ENCODE peak calls at places on chromosomes 5 and 9, in ten cellular contexts. One of them, this sample, is unnamed.

GRCh38 chr5:145189786-145190185 is 645.4 kb downstream of the PRELID2 start:
- DNase-seq in ovary: no peak
- DNase-seq in mammary epithelial cell: no peak
- DNase-seq in GM23338: no peak
- DNase-seq in prostate gland: no peak
- DNase-seq in left ventricle myocardium inferior: no peak
- DNase-seq in uterus: no peak
- DNase-seq in CD8-positive, alpha-beta T cell: no peak
- DNase-seq in psoas muscle: no peak
- DNase-seq in transverse colon: no peak
- DNase-seq in this sample: no peak

GRCh38 chr5:59039296-59040006 is 456.6 kb downstream of the RAB3C start:
- DNase-seq in ovary: peak; percentile 42
- DNase-seq in mammary epithelial cell: peak; percentile 63
- DNase-seq in GM23338: peak; percentile 82
- DNase-seq in prostate gland: peak; percentile 60
- DNase-seq in left ventricle myocardium inferior: peak; percentile 87
- DNase-seq in uterus: peak; percentile 63
- DNase-seq in CD8-positive, alpha-beta T cell: peak; percentile 83
- DNase-seq in psoas muscle: peak; percentile 92
- DNase-seq in transverse colon: peak; percentile 81
- DNase-seq in this sample: peak; percentile 93

GRCh38 chr5:145056805-145057204 is 778.3 kb downstream of the PRELID2 start:
- DNase-seq in ovary: no peak
- DNase-seq in mammary epithelial cell: peak; percentile 3
- DNase-seq in GM23338: no peak
- DNase-seq in prostate gland: no peak
- DNase-seq in left ventricle myocardium inferior: no peak
- DNase-seq in uterus: no peak
- DNase-seq in CD8-positive, alpha-beta T cell: no peak
- DNase-seq in psoas muscle: no peak
- DNase-seq in transverse colon: no peak
- DNase-seq in this sample: no peak

GRCh38 chr9:131999692-132000551 is 79.7 kb downstream of the MED27 start:
- DNase-seq in ovary: no peak
- DNase-seq in mammary epithelial cell: peak; percentile 88
- DNase-seq in GM23338: no peak
- DNase-seq in prostate gland: no peak
- DNase-seq in left ventricle myocardium inferior: no peak
- DNase-seq in uterus: no peak
- DNase-seq in CD8-positive, alpha-beta T cell: no peak
- DNase-seq in psoas muscle: no peak
- DNase-seq in transverse colon: no peak
- DNase-seq in this sample: no peak

GRCh38 chr5:171386861-171387254 is 791 bp upstream of the NPM1 start:
- DNase-seq in ovary: no peak
- DNase-seq in mammary epithelial cell: no peak
- DNase-seq in GM23338: peak; percentile 65
- DNase-seq in prostate gland: no peak
- DNase-seq in left ventricle myocardium inferior: no peak
- DNase-seq in uterus: peak; percentile 19
- DNase-seq in CD8-positive, alpha-beta T cell: no peak
- DNase-seq in psoas muscle: no peak
- DNase-seq in transverse colon: no peak
- DNase-seq in this sample: no peak

GRCh38 chr5:90983148-90983547 is 400.0 kb downstream of the ARRDC3 start:
- DNase-seq in ovary: no peak
- DNase-seq in mammary epithelial cell: peak; percentile 69
- DNase-seq in GM23338: no peak
- DNase-seq in prostate gland: no peak
- DNase-seq in left ventricle myocardium inferior: no peak
- DNase-seq in uterus: no peak
- DNase-seq in CD8-positive, alpha-beta T cell: no peak
- DNase-seq in psoas muscle: no peak
- DNase-seq in transverse colon: no peak
- DNase-seq in this sample: no peak

GRCh38 chr5:61051267-61051666 is 106.3 kb downstream of the NDUFAF2 start:
- DNase-seq in ovary: no peak
- DNase-seq in mammary epithelial cell: peak; percentile 43
- DNase-seq in GM23338: no peak
- DNase-seq in prostate gland: no peak
- DNase-seq in left ventricle myocardium inferior: no peak
- DNase-seq in uterus: no peak
- DNase-seq in CD8-positive, alpha-beta T cell: no peak
- DNase-seq in psoas muscle: no peak
- DNase-seq in transverse colon: no peak
- DNase-seq in this sample: no peak

GRCh38 chr5:101658433-101658832 is 637.7 kb downstream of the SLCO4C1 start:
- DNase-seq in ovary: no peak
- DNase-seq in mammary epithelial cell: no peak
- DNase-seq in GM23338: peak; percentile 16
- DNase-seq in prostate gland: no peak
- DNase-seq in left ventricle myocardium inferior: no peak
- DNase-seq in uterus: no peak
- DNase-seq in CD8-positive, alpha-beta T cell: no peak
- DNase-seq in psoas muscle: no peak
- DNase-seq in transverse colon: no peak
- DNase-seq in this sample: no peak

GRCh38 chr5:52743970-52744369 is 43.7 kb upstream of the ITGA1 start:
- DNase-seq in ovary: no peak
- DNase-seq in mammary epithelial cell: peak; percentile 37
- DNase-seq in GM23338: peak; percentile 14
- DNase-seq in prostate gland: no peak
- DNase-seq in left ventricle myocardium inferior: no peak
- DNase-seq in uterus: no peak
- DNase-seq in CD8-positive, alpha-beta T cell: peak; percentile 27
- DNase-seq in psoas muscle: no peak
- DNase-seq in transverse colon: no peak
- DNase-seq in this sample: no peak

GRCh38 chr9:128685636-128686489 is 3.2 kb upstream of the SET start:
- DNase-seq in ovary: peak; percentile 20
- DNase-seq in mammary epithelial cell: no peak
- DNase-seq in GM23338: no peak
- DNase-seq in prostate gland: no peak
- DNase-seq in left ventricle myocardium inferior: no peak
- DNase-seq in uterus: no peak
- DNase-seq in CD8-positive, alpha-beta T cell: no peak
- DNase-seq in psoas muscle: no peak
- DNase-seq in transverse colon: peak; percentile 68
- DNase-seq in this sample: no peak

GRCh38 chr9:93960971-93961841 is 6.1 kb upstream of the BARX1 start:
- DNase-seq in ovary: no peak
- DNase-seq in mammary epithelial cell: no peak
- DNase-seq in GM23338: no peak
- DNase-seq in prostate gland: no peak
- DNase-seq in left ventricle myocardium inferior: no peak
- DNase-seq in uterus: no peak
- DNase-seq in CD8-positive, alpha-beta T cell: no peak
- DNase-seq in psoas muscle: no peak
- DNase-seq in transverse colon: no peak
- DNase-seq in this sample: peak; percentile 67

GRCh38 chr5:127425037-127425436 is 92.4 kb upstream of the PRRC1 start:
- DNase-seq in ovary: no peak
- DNase-seq in mammary epithelial cell: no peak
- DNase-seq in GM23338: no peak
- DNase-seq in prostate gland: no peak
- DNase-seq in left ventricle myocardium inferior: no peak
- DNase-seq in uterus: no peak
- DNase-seq in CD8-positive, alpha-beta T cell: no peak
- DNase-seq in psoas muscle: no peak
- DNase-seq in transverse colon: no peak
- DNase-seq in this sample: no peak

GRCh38 chr9:81535542-81536241 is 153.7 kb downstream of the TLE1 start:
- DNase-seq in ovary: no peak
- DNase-seq in mammary epithelial cell: no peak
- DNase-seq in GM23338: no peak
- DNase-seq in prostate gland: no peak
- DNase-seq in left ventricle myocardium inferior: no peak
- DNase-seq in uterus: no peak
- DNase-seq in CD8-positive, alpha-beta T cell: no peak
- DNase-seq in psoas muscle: no peak
- DNase-seq in transverse colon: no peak
- DNase-seq in this sample: no peak

GRCh38 chr5:103057208-103058130 is 62.5 kb downstream of the GIN1 start:
- DNase-seq in ovary: no peak
- DNase-seq in mammary epithelial cell: peak; percentile 64
- DNase-seq in GM23338: no peak
- DNase-seq in prostate gland: no peak
- DNase-seq in left ventricle myocardium inferior: no peak
- DNase-seq in uterus: no peak
- DNase-seq in CD8-positive, alpha-beta T cell: no peak
- DNase-seq in psoas muscle: no peak
- DNase-seq in transverse colon: no peak
- DNase-seq in this sample: no peak

GRCh38 chr5:146047396-146047795 is 58.0 kb downstream of the PLAC8L1 start:
- DNase-seq in ovary: no peak
- DNase-seq in mammary epithelial cell: peak; percentile 43
- DNase-seq in GM23338: no peak
- DNase-seq in prostate gland: peak; percentile 29
- DNase-seq in left ventricle myocardium inferior: no peak
- DNase-seq in uterus: no peak
- DNase-seq in CD8-positive, alpha-beta T cell: no peak
- DNase-seq in psoas muscle: no peak
- DNase-seq in transverse colon: peak; percentile 79
- DNase-seq in this sample: no peak

GRCh38 chr5:142827934-142828576 is 57.9 kb downstream of the ARHGAP26 start:
- DNase-seq in ovary: no peak
- DNase-seq in mammary epithelial cell: no peak
- DNase-seq in GM23338: no peak
- DNase-seq in prostate gland: no peak
- DNase-seq in left ventricle myocardium inferior: no peak
- DNase-seq in uterus: no peak
- DNase-seq in CD8-positive, alpha-beta T cell: no peak
- DNase-seq in psoas muscle: no peak
- DNase-seq in transverse colon: no peak
- DNase-seq in this sample: no peak

GRCh38 chr5:129807162-129807814 is 59.4 kb downstream of the MINAR2 start:
- DNase-seq in ovary: no peak
- DNase-seq in mammary epithelial cell: peak; percentile 55
- DNase-seq in GM23338: no peak
- DNase-seq in prostate gland: no peak
- DNase-seq in left ventricle myocardium inferior: no peak
- DNase-seq in uterus: no peak
- DNase-seq in CD8-positive, alpha-beta T cell: no peak
- DNase-seq in psoas muscle: no peak
- DNase-seq in transverse colon: no peak
- DNase-seq in this sample: no peak

GRCh38 chr9:116387934-116388714 is 234.5 kb downstream of the PAPPA start:
- DNase-seq in ovary: no peak
- DNase-seq in mammary epithelial cell: no peak
- DNase-seq in GM23338: no peak
- DNase-seq in prostate gland: no peak
- DNase-seq in left ventricle myocardium inferior: no peak
- DNase-seq in uterus: no peak
- DNase-seq in CD8-positive, alpha-beta T cell: no peak
- DNase-seq in psoas muscle: no peak
- DNase-seq in transverse colon: no peak
- DNase-seq in this sample: no peak
- H3K36me3 ChIP-seq in ovary: no peaks in the 10 kb centered on the region
- H3K36me3 ChIP-seq in mammary epithelial cell: no peaks in the 10 kb centered on the region
- H3K36me3 ChIP-seq in GM23338: no peaks in the 10 kb centered on the region
- H3K36me3 ChIP-seq in prostate gland: no peaks in the 10 kb centered on the region
- H3K36me3 ChIP-seq in left ventricle myocardium inferior: no peaks in the 10 kb centered on the region
- H3K36me3 ChIP-seq in uterus: no peaks in the 10 kb centered on the region
- H3K36me3 ChIP-seq in CD8-positive, alpha-beta T cell: no peaks in the 10 kb centered on the region
- H3K36me3 ChIP-seq in psoas muscle: no peaks in the 10 kb centered on the region
- H3K36me3 ChIP-seq in transverse colon: no peaks in the 10 kb centered on the region
- H3K36me3 ChIP-seq in this sample: no peaks in the 10 kb centered on the region

GRCh38 chr5:88823201-88823600 is 59.8 kb downstream of the MEF2C start:
- DNase-seq in ovary: no peak
- DNase-seq in mammary epithelial cell: no peak
- DNase-seq in GM23338: no peak
- DNase-seq in prostate gland: no peak
- DNase-seq in left ventricle myocardium inferior: no peak
- DNase-seq in uterus: no peak
- DNase-seq in CD8-positive, alpha-beta T cell: no peak
- DNase-seq in psoas muscle: no peak
- DNase-seq in transverse colon: no peak
- DNase-seq in this sample: no peak
- H3K4me3 ChIP-seq in ovary: no peak overlapping the region
- H3K4me3 ChIP-seq in mammary epithelial cell: no peak overlapping the region
- H3K4me3 ChIP-seq in GM23338: no peak overlapping the region
- H3K4me3 ChIP-seq in prostate gland: no peak overlapping the region
- H3K4me3 ChIP-seq in left ventricle myocardium inferior: no peak overlapping the region
- H3K4me3 ChIP-seq in uterus: no peak overlapping the region
- H3K4me3 ChIP-seq in CD8-positive, alpha-beta T cell: no peak overlapping the region
- H3K4me3 ChIP-seq in psoas muscle: peak overlapping the region; percentile 51
- H3K4me3 ChIP-seq in transverse colon: no peak overlapping the region
- H3K4me3 ChIP-seq in this sample: no peak overlapping the region

GRCh38 chr5:122844136-122844915 is 1.1 kb upstream of the SNX24 start:
- DNase-seq in ovary: no peak
- DNase-seq in mammary epithelial cell: no peak
- DNase-seq in GM23338: peak; percentile 48
- DNase-seq in prostate gland: no peak
- DNase-seq in left ventricle myocardium inferior: no peak
- DNase-seq in uterus: no peak
- DNase-seq in CD8-positive, alpha-beta T cell: no peak
- DNase-seq in psoas muscle: no peak
- DNase-seq in transverse colon: peak; percentile 37
- DNase-seq in this sample: no peak

GRCh38 chr5:122847687-122848081 is 2.3 kb downstream of the SNX24 start:
- DNase-seq in ovary: no peak
- DNase-seq in mammary epithelial cell: no peak
- DNase-seq in GM23338: no peak
- DNase-seq in prostate gland: no peak
- DNase-seq in left ventricle myocardium inferior: no peak
- DNase-seq in uterus: no peak
- DNase-seq in CD8-positive, alpha-beta T cell: no peak
- DNase-seq in psoas muscle: no peak
- DNase-seq in transverse colon: no peak
- DNase-seq in this sample: no peak

GRCh38 chr5:122846051-122846567 is 696 bp downstream of the SNX24 start:
- DNase-seq in ovary: no peak
- DNase-seq in mammary epithelial cell: peak; percentile 76
- DNase-seq in GM23338: peak; percentile 23
- DNase-seq in prostate gland: no peak
- DNase-seq in left ventricle myocardium inferior: no peak
- DNase-seq in uterus: no peak
- DNase-seq in CD8-positive, alpha-beta T cell: no peak
- DNase-seq in psoas muscle: no peak
- DNase-seq in transverse colon: no peak
- DNase-seq in this sample: no peak

GRCh38 chr5:122844916-122845252 is 529 bp upstream of the SNX24 start:
- DNase-seq in ovary: no peak
- DNase-seq in mammary epithelial cell: no peak
- DNase-seq in GM23338: no peak
- DNase-seq in prostate gland: no peak
- DNase-seq in left ventricle myocardium inferior: no peak
- DNase-seq in uterus: no peak
- DNase-seq in CD8-positive, alpha-beta T cell: no peak
- DNase-seq in psoas muscle: no peak
- DNase-seq in transverse colon: no peak
- DNase-seq in this sample: no peak

GRCh38 chr5:122845253-122846050 is at the start of gene SNX24:
- DNase-seq in ovary: peak; percentile 83
- DNase-seq in mammary epithelial cell: peak; percentile 74
- DNase-seq in GM23338: peak; percentile 89
- DNase-seq in prostate gland: peak; percentile 71
- DNase-seq in left ventricle myocardium inferior: peak; percentile 85
- DNase-seq in uterus: peak; percentile 75
- DNase-seq in CD8-positive, alpha-beta T cell: peak; percentile 58
- DNase-seq in psoas muscle: peak; percentile 87
- DNase-seq in transverse colon: peak; percentile 91
- DNase-seq in this sample: peak; percentile 86
- TF ChIP-seq CTCF in ovary: no peak
- TF ChIP-seq CTCF in mammary epithelial cell: no peak
- TF ChIP-seq CTCF in GM23338: no peak
- TF ChIP-seq CTCF in prostate gland: no peak
- TF ChIP-seq CTCF in left ventricle myocardium inferior: no peak
- TF ChIP-seq CTCF in uterus: no peak
- TF ChIP-seq CTCF in CD8-positive, alpha-beta T cell: no peak
- TF ChIP-seq CTCF in psoas muscle: no peak
- TF ChIP-seq CTCF in transverse colon: no peak
- TF ChIP-seq CTCF in this sample: no peak

GRCh38 chr5:151150484-151151262 is 6.9 kb downstream of the ANXA6 start:
- DNase-seq in ovary: peak; percentile 81
- DNase-seq in mammary epithelial cell: no peak
- DNase-seq in GM23338: no peak
- DNase-seq in prostate gland: no peak
- DNase-seq in left ventricle myocardium inferior: peak; percentile 42
- DNase-seq in uterus: peak; percentile 74
- DNase-seq in CD8-positive, alpha-beta T cell: peak; percentile 65
- DNase-seq in psoas muscle: no peak
- DNase-seq in transverse colon: peak; percentile 61
- DNase-seq in this sample: no peak
- H3K36me3 ChIP-seq in ovary: no peaks in the 10 kb centered on the region
- H3K36me3 ChIP-seq in mammary epithelial cell: no peaks in the 10 kb centered on the region
- H3K36me3 ChIP-seq in GM23338: no peaks in the 10 kb centered on the region
- H3K36me3 ChIP-seq in prostate gland: no peaks in the 10 kb centered on the region
- H3K36me3 ChIP-seq in left ventricle myocardium inferior: peaks cover 17% of the 10 kb centered on the region
- H3K36me3 ChIP-seq in uterus: no peaks in the 10 kb centered on the region
- H3K36me3 ChIP-seq in CD8-positive, alpha-beta T cell: peaks cover 15% of the 10 kb centered on the region
- H3K36me3 ChIP-seq in psoas muscle: no peaks in the 10 kb centered on the region
- H3K36me3 ChIP-seq in transverse colon: no peaks in the 10 kb centered on the region
- H3K36me3 ChIP-seq in this sample: no peaks in the 10 kb centered on the region